ENCODE peak calls at places on chromosome 18, in nine cellular contexts. One of them, this sample, is unnamed.

GRCh38 chr18:28177828-28178635 is 1.1 kb upstream of the CDH2 start:
- DNase-seq in left lung: peak; percentile 34
- DNase-seq in effector memory CD4-positive, alpha-beta T cell: no peak
- DNase-seq in thoracic aorta: no peak
- DNase-seq in CD8-positive, alpha-beta memory T cell: no peak
- DNase-seq in Karpas-422: no peak
- DNase-seq in neuronal stem cell: peak; percentile 80
- DNase-seq in lower lobe of right lung: no peak
- DNase-seq in naive thymus-derived CD4-positive, alpha-beta T cell: no peak
- DNase-seq in this sample: peak; percentile 90

GRCh38 chr18:23828426-23828825 is 139.2 kb downstream of the LAMA3 start:
- DNase-seq in left lung: no peak
- DNase-seq in effector memory CD4-positive, alpha-beta T cell: peak; percentile 47
- DNase-seq in thoracic aorta: no peak
- DNase-seq in CD8-positive, alpha-beta memory T cell: peak; percentile 55
- DNase-seq in Karpas-422: no peak
- DNase-seq in neuronal stem cell: no peak
- DNase-seq in lower lobe of right lung: no peak
- DNase-seq in naive thymus-derived CD4-positive, alpha-beta T cell: peak; percentile 57
- DNase-seq in this sample: no peak

GRCh38 chr18:79333046-79333445 is 62.7 kb upstream of the NFATC1 start:
- DNase-seq in left lung: no peak
- DNase-seq in effector memory CD4-positive, alpha-beta T cell: no peak
- DNase-seq in thoracic aorta: no peak
- DNase-seq in CD8-positive, alpha-beta memory T cell: no peak
- DNase-seq in Karpas-422: no peak
- DNase-seq in neuronal stem cell: no peak
- DNase-seq in lower lobe of right lung: no peak
- DNase-seq in naive thymus-derived CD4-positive, alpha-beta T cell: no peak
- DNase-seq in this sample: no peak

GRCh38 chr18:54848121-54848520 is 19.8 kb downstream of the RAB27B start:
- DNase-seq in left lung: no peak
- DNase-seq in effector memory CD4-positive, alpha-beta T cell: no peak
- DNase-seq in thoracic aorta: no peak
- DNase-seq in CD8-positive, alpha-beta memory T cell: no peak
- DNase-seq in Karpas-422: no peak
- DNase-seq in neuronal stem cell: no peak
- DNase-seq in lower lobe of right lung: no peak
- DNase-seq in naive thymus-derived CD4-positive, alpha-beta T cell: no peak
- DNase-seq in this sample: no peak

GRCh38 chr18:35953688-35954087 is 18.8 kb upstream of the RMP24 start:
- DNase-seq in left lung: no peak
- DNase-seq in effector memory CD4-positive, alpha-beta T cell: no peak
- DNase-seq in thoracic aorta: no peak
- DNase-seq in CD8-positive, alpha-beta memory T cell: no peak
- DNase-seq in Karpas-422: no peak
- DNase-seq in neuronal stem cell: no peak
- DNase-seq in lower lobe of right lung: no peak
- DNase-seq in naive thymus-derived CD4-positive, alpha-beta T cell: no peak
- DNase-seq in this sample: no peak

GRCh38 chr18:31819106-31819924 is 58.6 kb upstream of the SLC25A52 start:
- DNase-seq in left lung: no peak
- DNase-seq in effector memory CD4-positive, alpha-beta T cell: no peak
- DNase-seq in thoracic aorta: no peak
- DNase-seq in CD8-positive, alpha-beta memory T cell: peak; percentile 7
- DNase-seq in Karpas-422: peak; percentile 84
- DNase-seq in neuronal stem cell: peak; percentile 41
- DNase-seq in lower lobe of right lung: no peak
- DNase-seq in naive thymus-derived CD4-positive, alpha-beta T cell: peak; percentile 27
- DNase-seq in this sample: peak; percentile 18

GRCh38 chr18:22912835-22913234 is 20.3 kb upstream of the RBBP8 start:
- DNase-seq in left lung: no peak
- DNase-seq in effector memory CD4-positive, alpha-beta T cell: no peak
- DNase-seq in thoracic aorta: no peak
- DNase-seq in CD8-positive, alpha-beta memory T cell: no peak
- DNase-seq in Karpas-422: no peak
- DNase-seq in neuronal stem cell: no peak
- DNase-seq in lower lobe of right lung: no peak
- DNase-seq in naive thymus-derived CD4-positive, alpha-beta T cell: no peak
- DNase-seq in this sample: no peak

GRCh38 chr18:9671214-9671613 is 36.9 kb upstream of the RAB31 start:
- DNase-seq in left lung: no peak
- DNase-seq in effector memory CD4-positive, alpha-beta T cell: no peak
- DNase-seq in thoracic aorta: no peak
- DNase-seq in CD8-positive, alpha-beta memory T cell: no peak
- DNase-seq in Karpas-422: no peak
- DNase-seq in neuronal stem cell: no peak
- DNase-seq in lower lobe of right lung: no peak
- DNase-seq in naive thymus-derived CD4-positive, alpha-beta T cell: no peak
- DNase-seq in this sample: no peak

GRCh38 chr18:10142496-10143160 is 228.8 kb downstream of the VAPA start:
- DNase-seq in left lung: no peak
- DNase-seq in effector memory CD4-positive, alpha-beta T cell: no peak
- DNase-seq in thoracic aorta: no peak
- DNase-seq in CD8-positive, alpha-beta memory T cell: no peak
- DNase-seq in Karpas-422: no peak
- DNase-seq in neuronal stem cell: no peak
- DNase-seq in lower lobe of right lung: no peak
- DNase-seq in naive thymus-derived CD4-positive, alpha-beta T cell: no peak
- DNase-seq in this sample: no peak

GRCh38 chr18:46148810-46149209 is 44.6 kb downstream of the HAUS1 start:
- DNase-seq in left lung: no peak
- DNase-seq in effector memory CD4-positive, alpha-beta T cell: peak; percentile 33
- DNase-seq in thoracic aorta: no peak
- DNase-seq in CD8-positive, alpha-beta memory T cell: peak; percentile 60
- DNase-seq in Karpas-422: peak; percentile 82
- DNase-seq in neuronal stem cell: peak; percentile 56
- DNase-seq in lower lobe of right lung: no peak
- DNase-seq in naive thymus-derived CD4-positive, alpha-beta T cell: peak; percentile 64
- DNase-seq in this sample: peak; percentile 74

GRCh38 chr18:12998332-12999060 is 7.3 kb downstream of the CEP192 start:
- DNase-seq in left lung: no peak
- DNase-seq in effector memory CD4-positive, alpha-beta T cell: no peak
- DNase-seq in thoracic aorta: no peak
- DNase-seq in CD8-positive, alpha-beta memory T cell: no peak
- DNase-seq in Karpas-422: no peak
- DNase-seq in neuronal stem cell: no peak
- DNase-seq in lower lobe of right lung: no peak
- DNase-seq in naive thymus-derived CD4-positive, alpha-beta T cell: no peak
- DNase-seq in this sample: no peak

GRCh38 chr18:9182852-9183399 is 46.3 kb downstream of the ANKRD12 start:
- DNase-seq in left lung: no peak
- DNase-seq in effector memory CD4-positive, alpha-beta T cell: no peak
- DNase-seq in thoracic aorta: no peak
- DNase-seq in CD8-positive, alpha-beta memory T cell: no peak
- DNase-seq in Karpas-422: no peak
- DNase-seq in neuronal stem cell: no peak
- DNase-seq in lower lobe of right lung: no peak
- DNase-seq in naive thymus-derived CD4-positive, alpha-beta T cell: no peak
- DNase-seq in this sample: no peak

GRCh38 chr18:12361770-12362378 is 15.2 kb downstream of the AFG3L2 start:
- DNase-seq in left lung: no peak
- DNase-seq in effector memory CD4-positive, alpha-beta T cell: no peak
- DNase-seq in thoracic aorta: no peak
- DNase-seq in CD8-positive, alpha-beta memory T cell: no peak
- DNase-seq in Karpas-422: no peak
- DNase-seq in neuronal stem cell: no peak
- DNase-seq in lower lobe of right lung: no peak
- DNase-seq in naive thymus-derived CD4-positive, alpha-beta T cell: no peak
- DNase-seq in this sample: no peak

GRCh38 chr18:74425876-74426275 is 31.2 kb downstream of the DIPK1C start:
- DNase-seq in left lung: no peak
- DNase-seq in effector memory CD4-positive, alpha-beta T cell: no peak
- DNase-seq in thoracic aorta: no peak
- DNase-seq in CD8-positive, alpha-beta memory T cell: no peak
- DNase-seq in Karpas-422: no peak
- DNase-seq in neuronal stem cell: no peak
- DNase-seq in lower lobe of right lung: no peak
- DNase-seq in naive thymus-derived CD4-positive, alpha-beta T cell: no peak
- DNase-seq in this sample: no peak

GRCh38 chr18:58843662-58844035 is 21.0 kb upstream of the ZNF532 start:
- DNase-seq in left lung: no peak
- DNase-seq in effector memory CD4-positive, alpha-beta T cell: no peak
- DNase-seq in thoracic aorta: no peak
- DNase-seq in CD8-positive, alpha-beta memory T cell: no peak
- DNase-seq in Karpas-422: no peak
- DNase-seq in neuronal stem cell: no peak
- DNase-seq in lower lobe of right lung: no peak
- DNase-seq in naive thymus-derived CD4-positive, alpha-beta T cell: no peak
- DNase-seq in this sample: no peak

GRCh38 chr18:48293954-48294893 is 115.0 kb downstream of the ZBTB7C start:
- DNase-seq in left lung: no peak
- DNase-seq in effector memory CD4-positive, alpha-beta T cell: no peak
- DNase-seq in thoracic aorta: no peak
- DNase-seq in CD8-positive, alpha-beta memory T cell: no peak
- DNase-seq in Karpas-422: no peak
- DNase-seq in neuronal stem cell: no peak
- DNase-seq in lower lobe of right lung: no peak
- DNase-seq in naive thymus-derived CD4-positive, alpha-beta T cell: no peak
- DNase-seq in this sample: no peak

DNA sequence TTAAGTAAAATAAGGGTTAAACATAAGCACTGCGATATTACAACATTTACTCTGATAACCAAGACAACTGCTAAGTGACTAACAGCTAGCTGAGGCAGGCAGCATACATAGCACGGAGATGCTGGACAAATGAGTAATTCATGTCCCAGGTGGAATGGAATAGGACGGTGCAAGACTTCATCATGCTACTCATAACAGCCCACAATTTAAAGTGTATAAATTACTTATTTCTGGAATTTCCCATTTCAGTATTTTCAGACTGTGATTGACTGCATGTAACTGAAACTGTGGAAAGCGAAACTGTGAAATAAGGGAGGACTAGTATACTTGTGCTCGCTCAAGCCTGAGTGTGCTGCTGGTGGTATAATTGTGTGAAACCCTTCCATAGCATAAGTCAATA is 12.9 kb downstream of the IER3IP1 start:
- DNase-seq in left lung: no peak
- DNase-seq in effector memory CD4-positive, alpha-beta T cell: no peak
- DNase-seq in thoracic aorta: no peak
- DNase-seq in CD8-positive, alpha-beta memory T cell: no peak
- DNase-seq in Karpas-422: no peak
- DNase-seq in neuronal stem cell: no peak
- DNase-seq in lower lobe of right lung: no peak
- DNase-seq in naive thymus-derived CD4-positive, alpha-beta T cell: no peak
- DNase-seq in this sample: no peak
- H3K4me3 ChIP-seq in left lung: no peak overlapping the region
- H3K4me3 ChIP-seq in effector memory CD4-positive, alpha-beta T cell: no peak overlapping the region
- H3K4me3 ChIP-seq in thoracic aorta: no peak overlapping the region
- H3K4me3 ChIP-seq in CD8-positive, alpha-beta memory T cell: no peak overlapping the region
- H3K4me3 ChIP-seq in Karpas-422: no peak overlapping the region
- H3K4me3 ChIP-seq in neuronal stem cell: no peak overlapping the region
- H3K4me3 ChIP-seq in lower lobe of right lung: no peak overlapping the region
- H3K4me3 ChIP-seq in naive thymus-derived CD4-positive, alpha-beta T cell: no peak overlapping the region
- H3K4me3 ChIP-seq in this sample: no peak overlapping the region

DNA sequence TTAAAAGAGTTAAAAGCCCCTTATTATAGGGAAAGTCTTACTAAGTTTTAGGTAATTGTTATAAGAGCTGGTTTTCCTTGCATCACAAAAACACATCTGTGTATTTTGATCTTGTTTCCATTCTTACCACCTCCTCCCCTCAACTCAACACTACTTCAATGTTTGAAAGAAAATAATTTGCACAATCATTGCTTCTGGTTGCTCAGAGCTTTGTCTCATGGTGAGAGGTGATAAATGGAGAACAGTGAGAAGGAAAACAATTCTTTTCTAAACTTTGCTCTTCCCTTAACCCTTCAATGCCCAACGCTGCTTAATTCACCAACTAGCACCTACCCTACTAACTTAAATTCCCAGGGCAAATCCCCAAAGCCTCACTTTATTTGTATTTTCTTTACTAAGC is 268.1 kb upstream of the LINC00305 start:
- DNase-seq in left lung: no peak
- DNase-seq in effector memory CD4-positive, alpha-beta T cell: no peak
- DNase-seq in thoracic aorta: no peak
- DNase-seq in CD8-positive, alpha-beta memory T cell: no peak
- DNase-seq in Karpas-422: no peak
- DNase-seq in neuronal stem cell: no peak
- DNase-seq in lower lobe of right lung: no peak
- DNase-seq in naive thymus-derived CD4-positive, alpha-beta T cell: no peak
- DNase-seq in this sample: peak; percentile 5
- H3K4me3 ChIP-seq in left lung: no peak overlapping the region
- H3K4me3 ChIP-seq in effector memory CD4-positive, alpha-beta T cell: no peak overlapping the region
- H3K4me3 ChIP-seq in thoracic aorta: no peak overlapping the region
- H3K4me3 ChIP-seq in CD8-positive, alpha-beta memory T cell: no peak overlapping the region
- H3K4me3 ChIP-seq in Karpas-422: no peak overlapping the region
- H3K4me3 ChIP-seq in neuronal stem cell: no peak overlapping the region
- H3K4me3 ChIP-seq in lower lobe of right lung: no peak overlapping the region
- H3K4me3 ChIP-seq in naive thymus-derived CD4-positive, alpha-beta T cell: no peak overlapping the region
- H3K4me3 ChIP-seq in this sample: no peak overlapping the region

GRCh38 chr18:457120-457519 is 43.4 kb downstream of the COLEC12 start:
- DNase-seq in left lung: no peak
- DNase-seq in effector memory CD4-positive, alpha-beta T cell: no peak
- DNase-seq in thoracic aorta: no peak
- DNase-seq in CD8-positive, alpha-beta memory T cell: no peak
- DNase-seq in Karpas-422: no peak
- DNase-seq in neuronal stem cell: no peak
- DNase-seq in lower lobe of right lung: no peak
- DNase-seq in naive thymus-derived CD4-positive, alpha-beta T cell: no peak
- DNase-seq in this sample: no peak
- H3K4me3 ChIP-seq in left lung: no peak overlapping the region
- H3K4me3 ChIP-seq in effector memory CD4-positive, alpha-beta T cell: no peak overlapping the region
- H3K4me3 ChIP-seq in thoracic aorta: peak overlapping the region; percentile 62
- H3K4me3 ChIP-seq in CD8-positive, alpha-beta memory T cell: no peak overlapping the region
- H3K4me3 ChIP-seq in Karpas-422: no peak overlapping the region
- H3K4me3 ChIP-seq in neuronal stem cell: no peak overlapping the region
- H3K4me3 ChIP-seq in lower lobe of right lung: no peak overlapping the region
- H3K4me3 ChIP-seq in naive thymus-derived CD4-positive, alpha-beta T cell: no peak overlapping the region
- H3K4me3 ChIP-seq in this sample: no peak overlapping the region

DNA sequence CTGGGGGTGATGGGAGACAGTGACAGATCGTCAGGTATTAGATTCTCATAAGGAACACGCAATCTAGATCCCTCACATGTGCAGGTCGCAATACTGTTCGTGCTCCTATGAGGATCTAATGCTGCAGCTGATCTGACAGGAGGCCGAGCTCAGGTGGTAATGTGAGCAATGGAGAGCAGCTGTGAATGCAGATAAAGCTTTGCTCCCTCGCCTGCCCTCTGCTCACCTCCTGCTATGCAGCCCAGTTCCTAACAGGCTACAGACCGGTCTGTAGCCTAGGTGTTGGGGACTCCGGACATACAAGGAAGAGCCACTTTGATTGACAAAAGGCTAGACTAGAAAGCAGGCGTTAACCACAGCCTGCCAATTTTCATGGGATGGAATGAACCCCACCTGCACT is 183.6 kb upstream of the TMEM200C start:
- DNase-seq in left lung: no peak
- DNase-seq in effector memory CD4-positive, alpha-beta T cell: no peak
- DNase-seq in thoracic aorta: no peak
- DNase-seq in CD8-positive, alpha-beta memory T cell: no peak
- DNase-seq in Karpas-422: no peak
- DNase-seq in neuronal stem cell: no peak
- DNase-seq in lower lobe of right lung: no peak
- DNase-seq in naive thymus-derived CD4-positive, alpha-beta T cell: no peak
- DNase-seq in this sample: no peak
- H3K4me3 ChIP-seq in left lung: no peak overlapping the region
- H3K4me3 ChIP-seq in effector memory CD4-positive, alpha-beta T cell: no peak overlapping the region
- H3K4me3 ChIP-seq in thoracic aorta: no peak overlapping the region
- H3K4me3 ChIP-seq in CD8-positive, alpha-beta memory T cell: no peak overlapping the region
- H3K4me3 ChIP-seq in Karpas-422: no peak overlapping the region
- H3K4me3 ChIP-seq in neuronal stem cell: no peak overlapping the region
- H3K4me3 ChIP-seq in lower lobe of right lung: no peak overlapping the region
- H3K4me3 ChIP-seq in naive thymus-derived CD4-positive, alpha-beta T cell: no peak overlapping the region
- H3K4me3 ChIP-seq in this sample: no peak overlapping the region

GRCh38 chr18:21262244-21262643 is 20.2 kb downstream of the GREB1L start:
- DNase-seq in left lung: no peak
- DNase-seq in effector memory CD4-positive, alpha-beta T cell: no peak
- DNase-seq in thoracic aorta: no peak
- DNase-seq in CD8-positive, alpha-beta memory T cell: no peak
- DNase-seq in Karpas-422: no peak
- DNase-seq in neuronal stem cell: no peak
- DNase-seq in lower lobe of right lung: no peak
- DNase-seq in naive thymus-derived CD4-positive, alpha-beta T cell: no peak
- DNase-seq in this sample: no peak
- H3K4me3 ChIP-seq in left lung: no peak overlapping the region
- H3K4me3 ChIP-seq in effector memory CD4-positive, alpha-beta T cell: no peak overlapping the region
- H3K4me3 ChIP-seq in thoracic aorta: no peak overlapping the region
- H3K4me3 ChIP-seq in CD8-positive, alpha-beta memory T cell: no peak overlapping the region
- H3K4me3 ChIP-seq in Karpas-422: no peak overlapping the region
- H3K4me3 ChIP-seq in neuronal stem cell: no peak overlapping the region
- H3K4me3 ChIP-seq in lower lobe of right lung: no peak overlapping the region
- H3K4me3 ChIP-seq in naive thymus-derived CD4-positive, alpha-beta T cell: no peak overlapping the region
- H3K4me3 ChIP-seq in this sample: no peak overlapping the region